ENCODE peak calls at places on chromosomes 2 and 18, in ten cellular contexts. One of them, this sample, is unnamed.

GRCh38 chr2:1816414-1816911 is 72.1 kb upstream of the PXDN start:
- DNase-seq in NCI-H1436: no peak
- DNase-seq in NCI-H187: no peak
- DNase-seq in Kasumi-1: no peak
- DNase-seq in glutamatergic neuron: no peak
- DNase-seq in stimulated activated naive CD8-positive, alpha-beta T cell treated with anti-CD3 and anti-CD28 coated beads, Interleukin-15, Interleukin-2, amounts not matched to agents 100 U/mL and 50 U/mL, for 24 hours: no peak
- DNase-seq in RWPE1: no peak
- DNase-seq in activated CD4-positive, alpha-beta T cell treated with anti-CD3 and anti-CD28 coated beads, Interleukin-2, amount 10 ng/mL, durations not matched to agents 7 days and 5 days: no peak
- DNase-seq in NCI-H1417: no peak
- DNase-seq in iris pigment epithelial cell: peak
- DNase-seq in this sample: no peak

GRCh38 chr2:210502997-210503621 is 26.6 kb upstream of the LANCL1 start:
- DNase-seq in NCI-H1436: peak
- DNase-seq in NCI-H187: no peak
- DNase-seq in Kasumi-1: peak
- DNase-seq in glutamatergic neuron: peak
- DNase-seq in stimulated activated naive CD8-positive, alpha-beta T cell treated with anti-CD3 and anti-CD28 coated beads, Interleukin-15, Interleukin-2, amounts not matched to agents 100 U/mL and 50 U/mL, for 24 hours: peak
- DNase-seq in RWPE1: peak
- DNase-seq in activated CD4-positive, alpha-beta T cell treated with anti-CD3 and anti-CD28 coated beads, Interleukin-2, amount 10 ng/mL, durations not matched to agents 7 days and 5 days: peak
- DNase-seq in NCI-H1417: peak
- DNase-seq in iris pigment epithelial cell: peak
- DNase-seq in this sample: peak

GRCh38 chr2:233965032-233965614 is 48.0 kb downstream of the TRPM8 start:
- DNase-seq in NCI-H1436: no peak
- DNase-seq in NCI-H187: no peak
- DNase-seq in Kasumi-1: no peak
- DNase-seq in glutamatergic neuron: peak
- DNase-seq in stimulated activated naive CD8-positive, alpha-beta T cell treated with anti-CD3 and anti-CD28 coated beads, Interleukin-15, Interleukin-2, amounts not matched to agents 100 U/mL and 50 U/mL, for 24 hours: no peak
- DNase-seq in RWPE1: no peak
- DNase-seq in activated CD4-positive, alpha-beta T cell treated with anti-CD3 and anti-CD28 coated beads, Interleukin-2, amount 10 ng/mL, durations not matched to agents 7 days and 5 days: no peak
- DNase-seq in NCI-H1417: no peak
- DNase-seq in iris pigment epithelial cell: no peak
- DNase-seq in this sample: no peak

GRCh38 chr2:100197643-100198153 is 55.3 kb upstream of the AFF3 start:
- DNase-seq in NCI-H1436: no peak
- DNase-seq in NCI-H187: no peak
- DNase-seq in Kasumi-1: no peak
- DNase-seq in glutamatergic neuron: peak
- DNase-seq in stimulated activated naive CD8-positive, alpha-beta T cell treated with anti-CD3 and anti-CD28 coated beads, Interleukin-15, Interleukin-2, amounts not matched to agents 100 U/mL and 50 U/mL, for 24 hours: no peak
- DNase-seq in RWPE1: no peak
- DNase-seq in activated CD4-positive, alpha-beta T cell treated with anti-CD3 and anti-CD28 coated beads, Interleukin-2, amount 10 ng/mL, durations not matched to agents 7 days and 5 days: no peak
- DNase-seq in NCI-H1417: peak
- DNase-seq in iris pigment epithelial cell: peak
- DNase-seq in this sample: peak

GRCh38 chr2:223260681-223261080 is 208.7 kb downstream of the KCNE4 start:
- DNase-seq in NCI-H1436: no peak
- DNase-seq in NCI-H187: no peak
- DNase-seq in Kasumi-1: no peak
- DNase-seq in glutamatergic neuron: no peak
- DNase-seq in stimulated activated naive CD8-positive, alpha-beta T cell treated with anti-CD3 and anti-CD28 coated beads, Interleukin-15, Interleukin-2, amounts not matched to agents 100 U/mL and 50 U/mL, for 24 hours: no peak
- DNase-seq in RWPE1: peak
- DNase-seq in activated CD4-positive, alpha-beta T cell treated with anti-CD3 and anti-CD28 coated beads, Interleukin-2, amount 10 ng/mL, durations not matched to agents 7 days and 5 days: no peak
- DNase-seq in NCI-H1417: no peak
- DNase-seq in iris pigment epithelial cell: peak
- DNase-seq in this sample: no peak

GRCh38 chr2:206260427-206261012 is 13.9 kb upstream of the ZDBF2 start:
- DNase-seq in NCI-H1436: peak
- DNase-seq in NCI-H187: no peak
- DNase-seq in Kasumi-1: no peak
- DNase-seq in glutamatergic neuron: no peak
- DNase-seq in stimulated activated naive CD8-positive, alpha-beta T cell treated with anti-CD3 and anti-CD28 coated beads, Interleukin-15, Interleukin-2, amounts not matched to agents 100 U/mL and 50 U/mL, for 24 hours: no peak
- DNase-seq in RWPE1: peak
- DNase-seq in activated CD4-positive, alpha-beta T cell treated with anti-CD3 and anti-CD28 coated beads, Interleukin-2, amount 10 ng/mL, durations not matched to agents 7 days and 5 days: no peak
- DNase-seq in NCI-H1417: peak
- DNase-seq in iris pigment epithelial cell: peak
- DNase-seq in this sample: no peak

GRCh38 chr2:23698733-23699391 is 228.1 kb downstream of the ATAD2B start:
- DNase-seq in NCI-H1436: no peak
- DNase-seq in NCI-H187: no peak
- DNase-seq in Kasumi-1: no peak
- DNase-seq in glutamatergic neuron: no peak
- DNase-seq in stimulated activated naive CD8-positive, alpha-beta T cell treated with anti-CD3 and anti-CD28 coated beads, Interleukin-15, Interleukin-2, amounts not matched to agents 100 U/mL and 50 U/mL, for 24 hours: no peak
- DNase-seq in RWPE1: no peak
- DNase-seq in activated CD4-positive, alpha-beta T cell treated with anti-CD3 and anti-CD28 coated beads, Interleukin-2, amount 10 ng/mL, durations not matched to agents 7 days and 5 days: no peak
- DNase-seq in NCI-H1417: no peak
- DNase-seq in iris pigment epithelial cell: peak
- DNase-seq in this sample: peak

GRCh38 chr2:157173740-157174184 is 83.7 kb upstream of the GALNT5 start:
- DNase-seq in NCI-H1436: no peak
- DNase-seq in NCI-H187: no peak
- DNase-seq in Kasumi-1: no peak
- DNase-seq in glutamatergic neuron: no peak
- DNase-seq in stimulated activated naive CD8-positive, alpha-beta T cell treated with anti-CD3 and anti-CD28 coated beads, Interleukin-15, Interleukin-2, amounts not matched to agents 100 U/mL and 50 U/mL, for 24 hours: no peak
- DNase-seq in RWPE1: peak
- DNase-seq in activated CD4-positive, alpha-beta T cell treated with anti-CD3 and anti-CD28 coated beads, Interleukin-2, amount 10 ng/mL, durations not matched to agents 7 days and 5 days: no peak
- DNase-seq in NCI-H1417: no peak
- DNase-seq in iris pigment epithelial cell: peak
- DNase-seq in this sample: no peak

GRCh38 chr2:14633031-14633430 is 514 bp downstream of the LRATD1 start:
- DNase-seq in NCI-H1436: no peak
- DNase-seq in NCI-H187: peak
- DNase-seq in Kasumi-1: no peak
- DNase-seq in glutamatergic neuron: no peak
- DNase-seq in stimulated activated naive CD8-positive, alpha-beta T cell treated with anti-CD3 and anti-CD28 coated beads, Interleukin-15, Interleukin-2, amounts not matched to agents 100 U/mL and 50 U/mL, for 24 hours: no peak
- DNase-seq in RWPE1: peak
- DNase-seq in activated CD4-positive, alpha-beta T cell treated with anti-CD3 and anti-CD28 coated beads, Interleukin-2, amount 10 ng/mL, durations not matched to agents 7 days and 5 days: no peak
- DNase-seq in NCI-H1417: peak
- DNase-seq in iris pigment epithelial cell: no peak
- DNase-seq in this sample: no peak

GRCh38 chr2:1855150-1855549 is 110.8 kb upstream of the PXDN start:
- DNase-seq in NCI-H1436: no peak
- DNase-seq in NCI-H187: peak
- DNase-seq in Kasumi-1: no peak
- DNase-seq in glutamatergic neuron: peak
- DNase-seq in stimulated activated naive CD8-positive, alpha-beta T cell treated with anti-CD3 and anti-CD28 coated beads, Interleukin-15, Interleukin-2, amounts not matched to agents 100 U/mL and 50 U/mL, for 24 hours: no peak
- DNase-seq in RWPE1: no peak
- DNase-seq in activated CD4-positive, alpha-beta T cell treated with anti-CD3 and anti-CD28 coated beads, Interleukin-2, amount 10 ng/mL, durations not matched to agents 7 days and 5 days: no peak
- DNase-seq in NCI-H1417: peak
- DNase-seq in iris pigment epithelial cell: peak
- DNase-seq in this sample: no peak

GRCh38 chr2:226766352-226767055 is 33.1 kb downstream of the IRS1 start:
- DNase-seq in NCI-H1436: no peak
- DNase-seq in NCI-H187: no peak
- DNase-seq in Kasumi-1: no peak
- DNase-seq in glutamatergic neuron: no peak
- DNase-seq in stimulated activated naive CD8-positive, alpha-beta T cell treated with anti-CD3 and anti-CD28 coated beads, Interleukin-15, Interleukin-2, amounts not matched to agents 100 U/mL and 50 U/mL, for 24 hours: no peak
- DNase-seq in RWPE1: no peak
- DNase-seq in activated CD4-positive, alpha-beta T cell treated with anti-CD3 and anti-CD28 coated beads, Interleukin-2, amount 10 ng/mL, durations not matched to agents 7 days and 5 days: no peak
- DNase-seq in NCI-H1417: no peak
- DNase-seq in iris pigment epithelial cell: peak
- DNase-seq in this sample: no peak

GRCh38 chr2:158529379-158530110 is 72.8 kb downstream of the PKP4 start:
- DNase-seq in NCI-H1436: no peak
- DNase-seq in NCI-H187: no peak
- DNase-seq in Kasumi-1: no peak
- DNase-seq in glutamatergic neuron: no peak
- DNase-seq in stimulated activated naive CD8-positive, alpha-beta T cell treated with anti-CD3 and anti-CD28 coated beads, Interleukin-15, Interleukin-2, amounts not matched to agents 100 U/mL and 50 U/mL, for 24 hours: no peak
- DNase-seq in RWPE1: no peak
- DNase-seq in activated CD4-positive, alpha-beta T cell treated with anti-CD3 and anti-CD28 coated beads, Interleukin-2, amount 10 ng/mL, durations not matched to agents 7 days and 5 days: no peak
- DNase-seq in NCI-H1417: no peak
- DNase-seq in iris pigment epithelial cell: peak
- DNase-seq in this sample: no peak

GRCh38 chr2:170985407-170985806 is 56.4 kb downstream of the GORASP2 start:
- DNase-seq in NCI-H1436: no peak
- DNase-seq in NCI-H187: no peak
- DNase-seq in Kasumi-1: no peak
- DNase-seq in glutamatergic neuron: no peak
- DNase-seq in stimulated activated naive CD8-positive, alpha-beta T cell treated with anti-CD3 and anti-CD28 coated beads, Interleukin-15, Interleukin-2, amounts not matched to agents 100 U/mL and 50 U/mL, for 24 hours: no peak
- DNase-seq in RWPE1: no peak
- DNase-seq in activated CD4-positive, alpha-beta T cell treated with anti-CD3 and anti-CD28 coated beads, Interleukin-2, amount 10 ng/mL, durations not matched to agents 7 days and 5 days: no peak
- DNase-seq in NCI-H1417: no peak
- DNase-seq in iris pigment epithelial cell: no peak
- DNase-seq in this sample: no peak

GRCh38 chr2:44061876-44062275 is 66.1 kb upstream of the LRPPRC start:
- DNase-seq in NCI-H1436: no peak
- DNase-seq in NCI-H187: no peak
- DNase-seq in Kasumi-1: no peak
- DNase-seq in glutamatergic neuron: no peak
- DNase-seq in stimulated activated naive CD8-positive, alpha-beta T cell treated with anti-CD3 and anti-CD28 coated beads, Interleukin-15, Interleukin-2, amounts not matched to agents 100 U/mL and 50 U/mL, for 24 hours: no peak
- DNase-seq in RWPE1: no peak
- DNase-seq in activated CD4-positive, alpha-beta T cell treated with anti-CD3 and anti-CD28 coated beads, Interleukin-2, amount 10 ng/mL, durations not matched to agents 7 days and 5 days: no peak
- DNase-seq in NCI-H1417: no peak
- DNase-seq in iris pigment epithelial cell: no peak
- DNase-seq in this sample: no peak

GRCh38 chr2:158134655-158135054 is 33.0 kb downstream of the UPP2 start:
- DNase-seq in NCI-H1436: no peak
- DNase-seq in NCI-H187: no peak
- DNase-seq in Kasumi-1: no peak
- DNase-seq in glutamatergic neuron: no peak
- DNase-seq in stimulated activated naive CD8-positive, alpha-beta T cell treated with anti-CD3 and anti-CD28 coated beads, Interleukin-15, Interleukin-2, amounts not matched to agents 100 U/mL and 50 U/mL, for 24 hours: no peak
- DNase-seq in RWPE1: no peak
- DNase-seq in activated CD4-positive, alpha-beta T cell treated with anti-CD3 and anti-CD28 coated beads, Interleukin-2, amount 10 ng/mL, durations not matched to agents 7 days and 5 days: no peak
- DNase-seq in NCI-H1417: no peak
- DNase-seq in iris pigment epithelial cell: no peak
- DNase-seq in this sample: no peak

GRCh38 chr2:72917875-72918660 is 749 bp downstream of the EMX1 start:
- DNase-seq in NCI-H1436: no peak
- DNase-seq in NCI-H187: no peak
- DNase-seq in Kasumi-1: peak
- DNase-seq in glutamatergic neuron: peak
- DNase-seq in stimulated activated naive CD8-positive, alpha-beta T cell treated with anti-CD3 and anti-CD28 coated beads, Interleukin-15, Interleukin-2, amounts not matched to agents 100 U/mL and 50 U/mL, for 24 hours: no peak
- DNase-seq in RWPE1: no peak
- DNase-seq in activated CD4-positive, alpha-beta T cell treated with anti-CD3 and anti-CD28 coated beads, Interleukin-2, amount 10 ng/mL, durations not matched to agents 7 days and 5 days: no peak
- DNase-seq in NCI-H1417: peak
- DNase-seq in iris pigment epithelial cell: no peak
- DNase-seq in this sample: no peak

GRCh38 chr18:36321636-36322407 is 24.3 kb downstream of the FHOD3 start:
- DNase-seq in NCI-H1436: no peak
- DNase-seq in NCI-H187: no peak
- DNase-seq in Kasumi-1: no peak
- DNase-seq in glutamatergic neuron: no peak
- DNase-seq in stimulated activated naive CD8-positive, alpha-beta T cell treated with anti-CD3 and anti-CD28 coated beads, Interleukin-15, Interleukin-2, amounts not matched to agents 100 U/mL and 50 U/mL, for 24 hours: no peak
- DNase-seq in RWPE1: peak
- DNase-seq in activated CD4-positive, alpha-beta T cell treated with anti-CD3 and anti-CD28 coated beads, Interleukin-2, amount 10 ng/mL, durations not matched to agents 7 days and 5 days: no peak
- DNase-seq in NCI-H1417: no peak
- DNase-seq in iris pigment epithelial cell: peak
- DNase-seq in this sample: no peak

GRCh38 chr18:50507120-50507590 is 52.7 kb upstream of the MAPK4 start:
- DNase-seq in NCI-H1436: peak
- DNase-seq in NCI-H187: no peak
- DNase-seq in Kasumi-1: peak
- DNase-seq in glutamatergic neuron: peak
- DNase-seq in stimulated activated naive CD8-positive, alpha-beta T cell treated with anti-CD3 and anti-CD28 coated beads, Interleukin-15, Interleukin-2, amounts not matched to agents 100 U/mL and 50 U/mL, for 24 hours: peak
- DNase-seq in RWPE1: peak
- DNase-seq in activated CD4-positive, alpha-beta T cell treated with anti-CD3 and anti-CD28 coated beads, Interleukin-2, amount 10 ng/mL, durations not matched to agents 7 days and 5 days: no peak
- DNase-seq in NCI-H1417: peak
- DNase-seq in iris pigment epithelial cell: peak
- DNase-seq in this sample: no peak

GRCh38 chr2:17576802-17577201 is 36.3 kb downstream of the VSNL1 start:
- DNase-seq in NCI-H1436: no peak
- DNase-seq in NCI-H187: no peak
- DNase-seq in Kasumi-1: no peak
- DNase-seq in glutamatergic neuron: no peak
- DNase-seq in stimulated activated naive CD8-positive, alpha-beta T cell treated with anti-CD3 and anti-CD28 coated beads, Interleukin-15, Interleukin-2, amounts not matched to agents 100 U/mL and 50 U/mL, for 24 hours: no peak
- DNase-seq in RWPE1: no peak
- DNase-seq in activated CD4-positive, alpha-beta T cell treated with anti-CD3 and anti-CD28 coated beads, Interleukin-2, amount 10 ng/mL, durations not matched to agents 7 days and 5 days: no peak
- DNase-seq in NCI-H1417: peak
- DNase-seq in iris pigment epithelial cell: no peak
- DNase-seq in this sample: peak

GRCh38 chr18:12645751-12646203 is 12.1 kb downstream of the SPIRE1 start:
- DNase-seq in NCI-H1436: no peak
- DNase-seq in NCI-H187: no peak
- DNase-seq in Kasumi-1: no peak
- DNase-seq in glutamatergic neuron: no peak
- DNase-seq in stimulated activated naive CD8-positive, alpha-beta T cell treated with anti-CD3 and anti-CD28 coated beads, Interleukin-15, Interleukin-2, amounts not matched to agents 100 U/mL and 50 U/mL, for 24 hours: no peak
- DNase-seq in RWPE1: no peak
- DNase-seq in activated CD4-positive, alpha-beta T cell treated with anti-CD3 and anti-CD28 coated beads, Interleukin-2, amount 10 ng/mL, durations not matched to agents 7 days and 5 days: no peak
- DNase-seq in NCI-H1417: peak
- DNase-seq in iris pigment epithelial cell: peak
- DNase-seq in this sample: no peak

GRCh38 chr18:3008546-3008945 is 4.4 kb downstream of the LPIN2 start:
- DNase-seq in NCI-H1436: no peak
- DNase-seq in NCI-H187: no peak
- DNase-seq in Kasumi-1: no peak
- DNase-seq in glutamatergic neuron: no peak
- DNase-seq in stimulated activated naive CD8-positive, alpha-beta T cell treated with anti-CD3 and anti-CD28 coated beads, Interleukin-15, Interleukin-2, amounts not matched to agents 100 U/mL and 50 U/mL, for 24 hours: no peak
- DNase-seq in RWPE1: no peak
- DNase-seq in activated CD4-positive, alpha-beta T cell treated with anti-CD3 and anti-CD28 coated beads, Interleukin-2, amount 10 ng/mL, durations not matched to agents 7 days and 5 days: no peak
- DNase-seq in NCI-H1417: no peak
- DNase-seq in iris pigment epithelial cell: peak
- DNase-seq in this sample: no peak